ENCODE peak calls at places on chromosomes 6 and 20, in eight cellular contexts. One of them, this sample, is unnamed. For H3K36me3, the result is how much of the 10 kb centered on the place peaks cover.

GRCh38 chr20:49228676-49229075 is 9.5 kb downstream of the DDX27 start:
- DNase-seq in upper lobe of left lung: no peak
- DNase-seq in prostate gland: no peak
- DNase-seq in suprapubic skin: no peak
- DNase-seq in breast epithelium: no peak
- DNase-seq in Panc1: no peak
- DNase-seq in HCT116: no peak
- DNase-seq in K562: no peak
- DNase-seq in this sample: no peak

GRCh38 chr20:50999355-50999754 is 23.6 kb downstream of the KCNG1 start:
- DNase-seq in prostate gland: no peak
- DNase-seq in K562: no peak
- DNase-seq in Panc1: no peak
- DNase-seq in HCT116: no peak
- DNase-seq in upper lobe of left lung: no peak
- DNase-seq in suprapubic skin: no peak
- DNase-seq in breast epithelium: no peak
- DNase-seq in this sample: no peak

GRCh38 chr6:135325624-135326424 is 144.7 kb downstream of the MYB start:
- DNase-seq in breast epithelium: no peak
- DNase-seq in prostate gland: no peak
- DNase-seq in suprapubic skin: no peak
- DNase-seq in K562: peak
- DNase-seq in Panc1: no peak
- DNase-seq in HCT116: no peak
- DNase-seq in upper lobe of left lung: no peak
- DNase-seq in this sample: no peak

GRCh38 chr6:157335829-157336228 is 12.5 kb upstream of the TMEM242 start:
- DNase-seq in HCT116: no peak
- DNase-seq in Panc1: no peak
- DNase-seq in upper lobe of left lung: no peak
- DNase-seq in suprapubic skin: no peak
- DNase-seq in K562: peak
- DNase-seq in breast epithelium: no peak
- DNase-seq in prostate gland: no peak
- DNase-seq in this sample: no peak

GRCh38 chr20:57705103-57705899 is 4.5 kb downstream of the PMEPA1 start:
- DNase-seq in prostate gland: no peak
- DNase-seq in upper lobe of left lung: no peak
- DNase-seq in HCT116: no peak
- DNase-seq in K562: no peak
- DNase-seq in breast epithelium: no peak
- DNase-seq in suprapubic skin: no peak
- DNase-seq in Panc1: no peak
- DNase-seq in this sample: no peak

GRCh38 chr20:54257090-54257816 is 49.4 kb downstream of the PFDN4 start:
- DNase-seq in breast epithelium: no peak
- DNase-seq in suprapubic skin: no peak
- DNase-seq in prostate gland: no peak
- DNase-seq in HCT116: peak
- DNase-seq in Panc1: no peak
- DNase-seq in upper lobe of left lung: no peak
- DNase-seq in K562: no peak
- DNase-seq in this sample: no peak

GRCh38 chr20:57603120-57603519 is 17.1 kb downstream of the ZBP1 start:
- DNase-seq in suprapubic skin: no peak
- DNase-seq in breast epithelium: no peak
- DNase-seq in prostate gland: no peak
- DNase-seq in HCT116: no peak
- DNase-seq in upper lobe of left lung: no peak
- DNase-seq in Panc1: no peak
- DNase-seq in K562: no peak
- DNase-seq in this sample: no peak

GRCh38 chr6:32184084-32184640 is at the start of gene AGER:
- DNase-seq in HCT116: no peak
- DNase-seq in suprapubic skin: no peak
- DNase-seq in Panc1: no peak
- DNase-seq in upper lobe of left lung: no peak
- DNase-seq in K562: no peak
- DNase-seq in breast epithelium: no peak
- DNase-seq in prostate gland: no peak
- DNase-seq in this sample: no peak

GRCh38 chr20:45547206-45547770 is at the start of gene EPPIN:
- DNase-seq in breast epithelium: no peak
- DNase-seq in upper lobe of left lung: no peak
- DNase-seq in HCT116: no peak
- DNase-seq in K562: no peak
- DNase-seq in Panc1: no peak
- DNase-seq in prostate gland: no peak
- DNase-seq in suprapubic skin: no peak
- DNase-seq in this sample: no peak

GRCh38 chr6:11222385-11223277 is 9.8 kb downstream of the NEDD9 start:
- DNase-seq in suprapubic skin: no peak
- DNase-seq in Panc1: no peak
- DNase-seq in upper lobe of left lung: no peak
- DNase-seq in HCT116: no peak
- DNase-seq in prostate gland: no peak
- DNase-seq in breast epithelium: no peak
- DNase-seq in K562: no peak
- DNase-seq in this sample: no peak

GRCh38 chr20:62921119-62921687 is 5.1 kb downstream of the DIDO1 start:
- DNase-seq in breast epithelium: no peak
- DNase-seq in Panc1: no peak
- DNase-seq in prostate gland: peak
- DNase-seq in suprapubic skin: peak
- DNase-seq in K562: peak
- DNase-seq in upper lobe of left lung: peak
- DNase-seq in HCT116: peak
- DNase-seq in this sample: peak

GRCh38 chr6:110885526-110885925 is 10.9 kb downstream of the AMD1 start:
- DNase-seq in HCT116: no peak
- DNase-seq in K562: no peak
- DNase-seq in suprapubic skin: no peak
- DNase-seq in upper lobe of left lung: no peak
- DNase-seq in prostate gland: no peak
- DNase-seq in Panc1: no peak
- DNase-seq in breast epithelium: no peak
- DNase-seq in this sample: no peak

GRCh38 chr6:110895907-110896608 is 21.5 kb downstream of the AMD1 start:
- DNase-seq in Panc1: no peak
- DNase-seq in suprapubic skin: no peak
- DNase-seq in upper lobe of left lung: no peak
- DNase-seq in K562: no peak
- DNase-seq in breast epithelium: no peak
- DNase-seq in HCT116: no peak
- DNase-seq in prostate gland: no peak
- DNase-seq in this sample: no peak

GRCh38 chr6:110884321-110884720 is 9.7 kb downstream of the AMD1 start:
- DNase-seq in suprapubic skin: no peak
- DNase-seq in HCT116: no peak
- DNase-seq in breast epithelium: no peak
- DNase-seq in prostate gland: no peak
- DNase-seq in Panc1: no peak
- DNase-seq in upper lobe of left lung: no peak
- DNase-seq in K562: no peak
- DNase-seq in this sample: no peak

GRCh38 chr6:110886555-110887167 is 12.1 kb downstream of the AMD1 start:
- DNase-seq in K562: no peak
- DNase-seq in breast epithelium: no peak
- DNase-seq in upper lobe of left lung: no peak
- DNase-seq in suprapubic skin: no peak
- DNase-seq in HCT116: no peak
- DNase-seq in Panc1: no peak
- DNase-seq in prostate gland: no peak
- DNase-seq in this sample: no peak

GRCh38 chr6:110890288-110890687 is 15.7 kb downstream of the AMD1 start:
- DNase-seq in suprapubic skin: no peak
- DNase-seq in K562: no peak
- DNase-seq in Panc1: no peak
- DNase-seq in prostate gland: no peak
- DNase-seq in breast epithelium: no peak
- DNase-seq in HCT116: no peak
- DNase-seq in upper lobe of left lung: no peak
- DNase-seq in this sample: no peak
- H3K36me3 ChIP-seq in suprapubic skin: half or more
- H3K36me3 ChIP-seq in K562: half or more
- H3K36me3 ChIP-seq in Panc1: under half
- H3K36me3 ChIP-seq in prostate gland: under half
- H3K36me3 ChIP-seq in breast epithelium: under half
- H3K36me3 ChIP-seq in HCT116: under half
- H3K36me3 ChIP-seq in upper lobe of left lung: under half
- H3K36me3 ChIP-seq in this sample: half or more

DNA sequence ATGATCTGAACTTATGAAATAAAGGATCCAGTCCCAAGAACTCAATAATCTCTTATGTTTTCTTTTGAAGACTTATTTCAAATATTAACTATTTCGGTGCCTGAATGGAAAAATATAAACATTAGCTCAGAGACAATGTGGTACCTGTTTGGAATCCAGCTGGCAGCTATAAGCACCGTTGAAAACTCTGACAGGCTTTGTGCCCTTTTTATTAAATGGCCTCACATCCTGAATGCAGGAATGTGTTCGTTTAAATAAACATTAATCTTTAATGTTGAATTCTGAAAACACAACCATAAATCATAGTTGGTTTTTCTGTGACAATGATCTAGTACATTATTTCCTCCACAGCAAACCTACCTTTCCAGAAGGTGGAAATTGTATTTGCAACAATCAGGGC is 4.4 kb upstream of the KIAA0319 start:
- DNase-seq in K562: no peak
- DNase-seq in upper lobe of left lung: no peak
- DNase-seq in Panc1: no peak
- DNase-seq in HCT116: no peak
- DNase-seq in suprapubic skin: no peak
- DNase-seq in prostate gland: no peak
- DNase-seq in breast epithelium: no peak
- DNase-seq in this sample: no peak
- H3K4me3 ChIP-seq in K562: no peak
- H3K4me3 ChIP-seq in upper lobe of left lung: no peak
- H3K4me3 ChIP-seq in Panc1: no peak
- H3K4me3 ChIP-seq in HCT116: no peak
- H3K4me3 ChIP-seq in suprapubic skin: no peak
- H3K4me3 ChIP-seq in prostate gland: no peak
- H3K4me3 ChIP-seq in breast epithelium: no peak
- H3K4me3 ChIP-seq in this sample: no peak

DNA sequence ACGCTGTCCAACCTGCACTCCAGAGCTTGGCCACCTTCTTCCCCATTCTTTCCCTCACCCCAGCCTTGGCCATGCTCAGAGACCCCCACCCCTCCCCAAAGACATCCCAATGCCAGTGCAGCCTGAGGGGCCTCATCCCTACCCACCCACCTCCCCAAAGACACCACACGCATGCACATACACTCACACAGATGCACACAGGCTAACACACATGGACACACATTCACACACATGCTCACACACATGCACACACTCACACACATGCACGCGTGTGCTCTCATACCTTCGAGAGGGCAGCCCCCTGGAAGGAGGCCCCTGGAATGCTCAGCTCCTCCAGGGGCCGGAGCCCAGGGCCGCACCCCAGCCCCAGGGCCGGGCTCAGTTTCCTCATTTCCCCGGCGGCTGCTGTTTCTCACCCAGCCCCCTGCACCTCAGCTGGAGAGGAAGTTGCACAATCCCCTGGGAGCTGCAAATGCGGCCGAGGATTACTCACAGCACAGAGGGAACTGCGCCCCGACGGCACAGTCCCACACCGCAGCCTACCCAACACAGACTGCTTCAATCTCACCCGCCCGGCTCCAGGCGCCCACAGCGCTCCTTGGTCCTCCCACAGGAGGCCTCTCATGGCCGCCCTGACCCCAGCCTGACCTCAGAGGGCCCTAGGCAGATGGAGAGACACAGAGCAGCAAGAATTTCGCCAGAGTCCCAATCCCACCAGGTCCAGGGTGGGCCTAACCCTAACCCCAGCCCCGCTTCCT is 12.1 kb downstream of the TFEB start:
- DNase-seq in HCT116: no peak
- DNase-seq in breast epithelium: peak
- DNase-seq in upper lobe of left lung: peak
- DNase-seq in prostate gland: peak
- DNase-seq in K562: peak
- DNase-seq in suprapubic skin: peak
- DNase-seq in Panc1: no peak
- DNase-seq in this sample: peak
- TF ChIP-seq POLR2AphosphoS5 in HCT116: no peak
- TF ChIP-seq POLR2AphosphoS5 in breast epithelium: peak
- TF ChIP-seq POLR2AphosphoS5 in upper lobe of left lung: peak
- TF ChIP-seq POLR2AphosphoS5 in prostate gland: no peak
- TF ChIP-seq POLR2AphosphoS5 in K562: no peak
- TF ChIP-seq POLR2AphosphoS5 in suprapubic skin: no peak
- TF ChIP-seq POLR2AphosphoS5 in Panc1: no peak
- TF ChIP-seq POLR2AphosphoS5 in this sample: peak

GRCh38 chr20:41087777-41088176 is 49.6 kb upstream of the PLCG1 start:
- DNase-seq in prostate gland: no peak
- DNase-seq in HCT116: no peak
- DNase-seq in suprapubic skin: no peak
- DNase-seq in K562: no peak
- DNase-seq in upper lobe of left lung: no peak
- DNase-seq in breast epithelium: no peak
- DNase-seq in Panc1: no peak
- DNase-seq in this sample: no peak
- H3K36me3 ChIP-seq in prostate gland: under half
- H3K36me3 ChIP-seq in HCT116: under half
- H3K36me3 ChIP-seq in suprapubic skin: under half
- H3K36me3 ChIP-seq in K562: half or more
- H3K36me3 ChIP-seq in upper lobe of left lung: under half
- H3K36me3 ChIP-seq in breast epithelium: under half
- H3K36me3 ChIP-seq in Panc1: under half
- H3K36me3 ChIP-seq in this sample: half or more

GRCh38 chr20:20796766-20797415 is 84.4 kb upstream of the RALGAPA2 start:
- DNase-seq in K562: no peak
- DNase-seq in breast epithelium: no peak
- DNase-seq in suprapubic skin: no peak
- DNase-seq in HCT116: no peak
- DNase-seq in upper lobe of left lung: no peak
- DNase-seq in Panc1: no peak
- DNase-seq in prostate gland: no peak
- DNase-seq in this sample: no peak

GRCh38 chr20:20795119-20795518 is 82.7 kb upstream of the RALGAPA2 start:
- DNase-seq in breast epithelium: no peak
- DNase-seq in prostate gland: no peak
- DNase-seq in HCT116: no peak
- DNase-seq in upper lobe of left lung: no peak
- DNase-seq in suprapubic skin: no peak
- DNase-seq in Panc1: no peak
- DNase-seq in K562: no peak
- DNase-seq in this sample: no peak

GRCh38 chr20:20791664-20792568 is 79.5 kb upstream of the RALGAPA2 start:
- DNase-seq in K562: no peak
- DNase-seq in Panc1: no peak
- DNase-seq in HCT116: no peak
- DNase-seq in suprapubic skin: no peak
- DNase-seq in prostate gland: peak
- DNase-seq in breast epithelium: peak
- DNase-seq in upper lobe of left lung: no peak
- DNase-seq in this sample: no peak

GRCh38 chr20:20795721-20796120 is 83.3 kb upstream of the RALGAPA2 start:
- DNase-seq in suprapubic skin: no peak
- DNase-seq in Panc1: no peak
- DNase-seq in breast epithelium: no peak
- DNase-seq in upper lobe of left lung: no peak
- DNase-seq in HCT116: no peak
- DNase-seq in K562: no peak
- DNase-seq in prostate gland: no peak
- DNase-seq in this sample: no peak

GRCh38 chr20:20793570-20793969 is 81.1 kb upstream of the RALGAPA2 start:
- DNase-seq in suprapubic skin: no peak
- DNase-seq in K562: no peak
- DNase-seq in prostate gland: no peak
- DNase-seq in HCT116: no peak
- DNase-seq in breast epithelium: no peak
- DNase-seq in upper lobe of left lung: no peak
- DNase-seq in Panc1: no peak
- DNase-seq in this sample: no peak
- H3K4me3 ChIP-seq in suprapubic skin: no peak
- H3K4me3 ChIP-seq in K562: no peak
- H3K4me3 ChIP-seq in prostate gland: no peak
- H3K4me3 ChIP-seq in HCT116: no peak
- H3K4me3 ChIP-seq in breast epithelium: no peak
- H3K4me3 ChIP-seq in upper lobe of left lung: no peak
- H3K4me3 ChIP-seq in Panc1: no peak
- H3K4me3 ChIP-seq in this sample: no peak